ENCODE peak calls at places on chromosomes 11 and 22, in four cellular contexts. One of them, this sample, is unnamed.

GRCh38 chr11:115168229-115168671 is 336.0 kb downstream of the CADM1 start:
- DNase-seq in HCT116: no peak
- DNase-seq in fibroblast of mammary gland: no peak
- DNase-seq in coronary artery: no peak
- DNase-seq in this sample: no peak

GRCh38 chr22:17307566-17307965 is 61.7 kb upstream of the CECR2 start:
- DNase-seq in HCT116: no peak
- DNase-seq in fibroblast of mammary gland: no peak
- DNase-seq in coronary artery: no peak
- DNase-seq in this sample: no peak

GRCh38 chr11:111602865-111603632 is 800 bp downstream of the SIK2 start:
- DNase-seq in HCT116: no peak
- DNase-seq in fibroblast of mammary gland: peak
- DNase-seq in coronary artery: no peak
- DNase-seq in this sample: no peak

GRCh38 chr11:77102246-77103210 is at the start of gene OMP:
- DNase-seq in HCT116: no peak
- DNase-seq in fibroblast of mammary gland: no peak
- DNase-seq in coronary artery: no peak
- DNase-seq in this sample: no peak

GRCh38 chr22:50304528-50305392 is 2.7 kb downstream of the PLXNB2 start:
- DNase-seq in HCT116: no peak
- DNase-seq in fibroblast of mammary gland: peak
- DNase-seq in coronary artery: no peak
- DNase-seq in this sample: no peak

GRCh38 chr11:73415854-73416615 is 39.8 kb downstream of the RELT start:
- DNase-seq in HCT116: no peak
- DNase-seq in fibroblast of mammary gland: peak
- DNase-seq in coronary artery: no peak
- DNase-seq in this sample: no peak

GRCh38 chr22:38305481-38306448 is 11.5 kb downstream of the CSNK1E start:
- DNase-seq in HCT116: no peak
- DNase-seq in fibroblast of mammary gland: peak
- DNase-seq in coronary artery: no peak
- DNase-seq in this sample: no peak

GRCh38 chr11:59197990-59198389 is 14.7 kb downstream of the MPEG1 start:
- DNase-seq in HCT116: no peak
- DNase-seq in fibroblast of mammary gland: no peak
- DNase-seq in coronary artery: peak
- DNase-seq in this sample: peak

GRCh38 chr22:47131611-47132427 is 369.4 kb downstream of the TBC1D22A start:
- DNase-seq in HCT116: no peak
- DNase-seq in fibroblast of mammary gland: no peak
- DNase-seq in coronary artery: no peak
- DNase-seq in this sample: no peak

GRCh38 chr11:132821027-132821426 is 711.3 kb downstream of the OPCML start:
- DNase-seq in HCT116: no peak
- DNase-seq in fibroblast of mammary gland: no peak
- DNase-seq in coronary artery: no peak
- DNase-seq in this sample: peak

GRCh38 chr11:69301491-69302401 is 7.8 kb downstream of the MYEOV start:
- DNase-seq in HCT116: peak
- DNase-seq in fibroblast of mammary gland: peak
- DNase-seq in coronary artery: no peak
- DNase-seq in this sample: peak

GRCh38 chr22:41780714-41781507 is 19.6 kb upstream of the CCDC134 start:
- DNase-seq in HCT116: no peak
- DNase-seq in fibroblast of mammary gland: peak
- DNase-seq in coronary artery: no peak
- DNase-seq in this sample: peak

GRCh38 chr11:954392-955144 is 28.9 kb downstream of the AP2A2 start:
- DNase-seq in HCT116: no peak
- DNase-seq in fibroblast of mammary gland: no peak
- DNase-seq in coronary artery: no peak
- DNase-seq in this sample: no peak

GRCh38 chr22:48804811-48805301 is 1022.8 kb downstream of the BRD1 start:
- DNase-seq in HCT116: no peak
- DNase-seq in fibroblast of mammary gland: no peak
- DNase-seq in coronary artery: peak
- DNase-seq in this sample: no peak

GRCh38 chr11:125166903-125167291 is 2.3 kb downstream of the PKNOX2 start:
- DNase-seq in HCT116: no peak
- DNase-seq in fibroblast of mammary gland: no peak
- DNase-seq in coronary artery: no peak
- DNase-seq in this sample: no peak

GRCh38 chr11:115477410-115477809 is 26.8 kb downstream of the CADM1 start:
- DNase-seq in HCT116: no peak
- DNase-seq in fibroblast of mammary gland: no peak
- DNase-seq in coronary artery: no peak
- DNase-seq in this sample: no peak

GRCh38 chr11:106974831-106975230 is 43.4 kb downstream of the GUCY1A2 start:
- DNase-seq in HCT116: no peak
- DNase-seq in fibroblast of mammary gland: no peak
- DNase-seq in coronary artery: no peak
- DNase-seq in this sample: no peak

GRCh38 chr11:122439911-122440782 is 215.4 kb upstream of the UBASH3B start:
- DNase-seq in HCT116: no peak
- DNase-seq in fibroblast of mammary gland: peak
- DNase-seq in coronary artery: no peak
- DNase-seq in this sample: no peak

GRCh38 chr11:72722050-72722748 is 30.0 kb downstream of the ARAP1 start:
- DNase-seq in HCT116: peak
- DNase-seq in fibroblast of mammary gland: peak
- DNase-seq in coronary artery: peak
- DNase-seq in this sample: peak

GRCh38 chr11:35412285-35412684 is 7.1 kb downstream of the SLC1A2 start:
- DNase-seq in HCT116: no peak
- DNase-seq in fibroblast of mammary gland: peak
- DNase-seq in coronary artery: no peak
- DNase-seq in this sample: no peak

GRCh38 chr11:4006946-4007680 is 87.5 kb upstream of the RRM1 start:
- DNase-seq in HCT116: no peak
- DNase-seq in fibroblast of mammary gland: no peak
- DNase-seq in coronary artery: no peak
- DNase-seq in this sample: no peak

GRCh38 chr11:14336507-14337503 is 22.2 kb downstream of the RRAS2 start:
- DNase-seq in HCT116: peak
- DNase-seq in fibroblast of mammary gland: peak
- DNase-seq in coronary artery: no peak
- DNase-seq in this sample: peak

GRCh38 chr22:29479417-29480261 is at the start of gene NEFH:
- DNase-seq in HCT116: no peak
- DNase-seq in fibroblast of mammary gland: no peak
- DNase-seq in coronary artery: no peak
- DNase-seq in this sample: no peak

GRCh38 chr22:38246046-38246658 is 26.7 kb downstream of the TMEM184B start:
- DNase-seq in HCT116: no peak
- DNase-seq in fibroblast of mammary gland: no peak
- DNase-seq in coronary artery: no peak
- DNase-seq in this sample: no peak

GRCh38 chr11:104772806-104773241 is 125.4 kb downstream of the CASP12 start:
- DNase-seq in HCT116: peak
- DNase-seq in fibroblast of mammary gland: peak
- DNase-seq in coronary artery: no peak
- DNase-seq in this sample: peak

GRCh38 chr11:72758690-72759389 is 6.6 kb upstream of the ARAP1 start:
- DNase-seq in HCT116: no peak
- DNase-seq in fibroblast of mammary gland: peak
- DNase-seq in coronary artery: no peak
- DNase-seq in this sample: peak

GRCh38 chr11:74434528-74434927 is 32.8 kb downstream of the KCNE3 start:
- DNase-seq in HCT116: no peak
- DNase-seq in fibroblast of mammary gland: no peak
- DNase-seq in coronary artery: no peak
- DNase-seq in this sample: no peak

GRCh38 chr22:31530816-31531180 is 34.5 kb downstream of the SFI1 start:
- DNase-seq in HCT116: no peak
- DNase-seq in fibroblast of mammary gland: no peak
- DNase-seq in coronary artery: no peak
- DNase-seq in this sample: peak

GRCh38 chr22:32951807-32952153 is 106.4 kb downstream of the SYN3 start:
- DNase-seq in HCT116: no peak
- DNase-seq in fibroblast of mammary gland: no peak
- DNase-seq in coronary artery: no peak
- DNase-seq in this sample: no peak

GRCh38 chr11:75261474-75261847 is 20.9 kb downstream of the TPBGL start:
- DNase-seq in HCT116: no peak
- DNase-seq in fibroblast of mammary gland: no peak
- DNase-seq in coronary artery: peak
- DNase-seq in this sample: no peak

GRCh38 chr11:97786961-97787360 is 1233.8 kb upstream of the CNTN5 start:
- DNase-seq in HCT116: no peak
- DNase-seq in fibroblast of mammary gland: no peak
- DNase-seq in coronary artery: no peak
- DNase-seq in this sample: no peak

GRCh38 chr22:45645150-45645525 is 26.5 kb upstream of the ATXN10 start:
- DNase-seq in HCT116: no peak
- DNase-seq in fibroblast of mammary gland: no peak
- DNase-seq in coronary artery: no peak
- DNase-seq in this sample: no peak
- H3K4me3 ChIP-seq in HCT116: no peak
- H3K4me3 ChIP-seq in fibroblast of mammary gland: no peak
- H3K4me3 ChIP-seq in coronary artery: peak
- H3K4me3 ChIP-seq in this sample: peak

GRCh38 chr11:68136866-68137265 is 15.7 kb upstream of the CHKA start:
- DNase-seq in HCT116: no peak
- DNase-seq in fibroblast of mammary gland: no peak
- DNase-seq in coronary artery: no peak
- DNase-seq in this sample: no peak

GRCh38 chr11:68135161-68135560 is 14.0 kb upstream of the CHKA start:
- DNase-seq in HCT116: no peak
- DNase-seq in fibroblast of mammary gland: no peak
- DNase-seq in coronary artery: peak
- DNase-seq in this sample: no peak

GRCh38 chr11:68138256-68138655 is 17.1 kb upstream of the CHKA start:
- DNase-seq in HCT116: no peak
- DNase-seq in fibroblast of mammary gland: no peak
- DNase-seq in coronary artery: no peak
- DNase-seq in this sample: no peak

GRCh38 chr11:68139395-68139794 is 18.2 kb upstream of the CHKA start:
- DNase-seq in HCT116: no peak
- DNase-seq in fibroblast of mammary gland: no peak
- DNase-seq in coronary artery: no peak
- DNase-seq in this sample: no peak

GRCh38 chr11:68137833-68138232 is 16.6 kb upstream of the CHKA start:
- DNase-seq in HCT116: no peak
- DNase-seq in fibroblast of mammary gland: no peak
- DNase-seq in coronary artery: no peak
- DNase-seq in this sample: no peak
- H3K4me3 ChIP-seq in HCT116: no peak
- H3K4me3 ChIP-seq in fibroblast of mammary gland: peak
- H3K4me3 ChIP-seq in coronary artery: no peak
- H3K4me3 ChIP-seq in this sample: no peak

GRCh38 chr11:66131937-66132632 is 62.0 kb downstream of the PACS1 start:
- DNase-seq in HCT116: no peak
- DNase-seq in fibroblast of mammary gland: no peak
- DNase-seq in coronary artery: no peak
- DNase-seq in this sample: no peak
- H3K4me3 ChIP-seq in HCT116: no peak
- H3K4me3 ChIP-seq in fibroblast of mammary gland: no peak
- H3K4me3 ChIP-seq in coronary artery: no peak
- H3K4me3 ChIP-seq in this sample: no peak

DNA sequence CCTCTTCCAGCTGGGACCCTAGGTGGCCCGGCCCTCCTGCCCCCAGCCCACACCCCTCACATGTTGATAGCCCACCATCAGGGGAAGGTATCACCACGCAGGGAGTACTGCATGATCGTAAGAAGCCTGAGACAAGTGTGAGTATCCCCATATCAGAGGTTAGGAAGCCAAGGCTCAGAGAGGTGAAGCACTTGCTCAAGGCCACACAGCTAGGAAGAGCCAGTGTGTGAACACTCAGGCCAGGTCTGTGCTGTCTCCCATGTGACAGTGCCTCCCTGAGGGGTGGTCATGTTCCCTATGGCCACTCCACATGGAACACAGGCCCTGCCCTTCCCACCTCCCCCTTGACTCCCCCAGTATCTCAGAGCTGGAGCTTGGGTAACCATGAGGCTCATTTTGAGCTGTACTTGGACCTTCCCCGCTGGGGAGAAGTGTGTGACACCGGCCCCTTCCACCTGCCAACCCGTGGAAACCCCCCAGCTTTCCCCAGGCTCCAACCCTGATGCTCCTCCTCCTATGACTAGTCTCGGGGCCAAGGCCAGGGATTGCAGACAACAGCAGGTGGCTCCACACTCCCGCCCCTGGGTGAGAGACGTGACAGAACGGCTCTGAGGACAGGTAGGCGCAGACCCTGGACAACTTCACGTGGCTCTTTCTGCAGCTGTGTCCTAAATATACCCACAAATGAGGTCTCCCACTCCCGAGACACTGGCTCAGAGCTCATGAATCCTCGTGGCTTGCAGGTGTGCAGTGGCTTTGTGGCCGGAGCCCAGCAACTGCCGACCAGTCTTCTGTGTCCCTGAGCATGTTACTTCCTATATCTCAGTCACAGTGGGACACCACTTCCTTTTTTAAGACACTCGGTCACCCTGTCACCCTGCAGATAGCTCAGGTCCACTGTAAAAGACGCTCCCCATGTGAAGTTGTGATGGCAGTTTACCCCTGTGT is 55.3 kb downstream of the NECTIN1 start:
- DNase-seq in HCT116: no peak
- DNase-seq in fibroblast of mammary gland: no peak
- DNase-seq in coronary artery: no peak
- DNase-seq in this sample: no peak
- H3K4me3 ChIP-seq in HCT116: no peak
- H3K4me3 ChIP-seq in fibroblast of mammary gland: no peak
- H3K4me3 ChIP-seq in coronary artery: no peak
- H3K4me3 ChIP-seq in this sample: no peak

GRCh38 chr11:113507341-113507740 is 32.1 kb upstream of the DRD2 start:
- DNase-seq in HCT116: no peak
- DNase-seq in fibroblast of mammary gland: no peak
- DNase-seq in coronary artery: peak
- DNase-seq in this sample: no peak

GRCh38 chr11:113505046-113505445 is 29.8 kb upstream of the DRD2 start:
- DNase-seq in HCT116: no peak
- DNase-seq in fibroblast of mammary gland: no peak
- DNase-seq in coronary artery: peak
- DNase-seq in this sample: no peak

GRCh38 chr11:113506461-113506860 is 31.3 kb upstream of the DRD2 start:
- DNase-seq in HCT116: no peak
- DNase-seq in fibroblast of mammary gland: no peak
- DNase-seq in coronary artery: peak
- DNase-seq in this sample: no peak

GRCh38 chr11:113505541-113506375 is 30.6 kb upstream of the DRD2 start:
- DNase-seq in HCT116: peak
- DNase-seq in fibroblast of mammary gland: peak
- DNase-seq in coronary artery: peak
- DNase-seq in this sample: peak

DNA sequence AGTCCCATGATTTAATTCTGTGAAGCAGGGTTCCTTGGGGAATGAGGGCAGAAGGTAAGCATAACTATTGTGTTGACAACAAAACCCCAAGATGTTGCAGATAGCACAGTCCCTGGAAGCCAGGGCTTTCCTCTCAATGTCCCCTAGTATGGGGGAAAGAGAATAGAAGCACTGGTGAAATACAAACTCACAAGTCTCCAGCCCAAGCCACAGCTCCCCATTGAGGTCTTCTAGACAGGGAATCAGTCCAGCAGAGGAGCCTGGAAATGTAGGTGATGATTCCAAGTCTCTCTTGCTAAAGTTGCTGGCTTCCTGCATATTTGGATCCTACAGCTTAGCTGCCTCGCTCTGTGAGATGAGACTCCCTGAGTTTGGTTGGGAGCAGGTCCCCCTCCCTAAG is 31.7 kb upstream of the DRD2 start:
- DNase-seq in HCT116: no peak
- DNase-seq in fibroblast of mammary gland: no peak
- DNase-seq in coronary artery: peak
- DNase-seq in this sample: no peak
- H3K4me3 ChIP-seq in HCT116: no peak
- H3K4me3 ChIP-seq in fibroblast of mammary gland: no peak
- H3K4me3 ChIP-seq in coronary artery: no peak
- H3K4me3 ChIP-seq in this sample: no peak

This sample was measured in skeletal muscle cell.